ENCODE peak calls at places on chromosomes 12 and 14, in ten cellular contexts. G is NCI-H510A, C is right cardiac atrium, Y is DMS153, Q is neural progenitor cell, H is AG09319, A is activated T-cell treated with anti-CD3 and anti-CD28 coated beads for 1 hour, D is neuronal stem cell, M is lower leg skin, U is lung. X is an unnamed sample.

GRCh38 chr12:123958876-123959275 is 13.8 kb downstream of the CCDC92 start:
- DNase-seq in G (no peak), C (no peak), Y (no peak), Q (peak), H (no peak), A (no peak), D (no peak), M (no peak), U (no peak), X (peak)

GRCh38 chr12:59321278-59321677 is 274.6 kb upstream of the SLC16A7 start:
- DNase-seq in G (no peak), C (no peak), Y (no peak), Q (no peak), H (no peak), A (no peak), D (no peak), M (no peak), U (no peak), X (no peak)

GRCh38 chr14:33165144-33165925 is 226.7 kb downstream of the NPAS3 start:
- DNase-seq in G (no peak), C (no peak), Y (no peak), Q (peak), H (peak), A (no peak), D (peak), M (no peak), U (no peak), X (no peak)

GRCh38 chr14:35534884-35535793 is 1.2 kb downstream of the INSM2 start:
- DNase-seq in G (peak), C (peak), Y (no peak), Q (peak), H (peak), A (peak), D (peak), M (peak), U (peak), X (peak)

GRCh38 chr12:27277846-27278260 is 33.8 kb downstream of the STK38L start:
- DNase-seq in G (peak), C (no peak), Y (peak), Q (no peak), H (peak), A (no peak), D (no peak), M (no peak), U (no peak), X (no peak)

GRCh38 chr14:103023881-103024473 is 33.4 kb downstream of the CDC42BPB start:
- DNase-seq in G (no peak), C (peak), Y (no peak), Q (no peak), H (no peak), A (no peak), D (no peak), M (no peak), U (no peak), X (no peak)

GRCh38 chr14:73753887-73754880 is 40.0 kb upstream of the PNMA1 start:
- DNase-seq in G (no peak), C (peak), Y (no peak), Q (no peak), H (no peak), A (no peak), D (no peak), M (peak), U (no peak), X (no peak)

GRCh38 chr14:29584992-29585391 is 342.7 kb downstream of the PRKD1 start:
- DNase-seq in G (peak), C (peak), Y (peak), Q (peak), H (peak), A (no peak), D (peak), M (no peak), U (peak), X (peak)

GRCh38 chr12:72330291-72330690 is 58.1 kb downstream of the TRHDE start:
- DNase-seq in G (no peak), C (no peak), Y (no peak), Q (peak), H (peak), A (no peak), D (peak), M (no peak), U (no peak), X (peak)

GRCh38 chr12:122081108-122081696 is 2.6 kb downstream of the MLXIP start:
- DNase-seq in G (no peak), C (no peak), Y (no peak), Q (no peak), H (no peak), A (no peak), D (no peak), M (no peak), U (no peak), X (no peak)

GRCh38 chr12:12804011-12804410 is 9.1 kb upstream of the DDX47 start:
- DNase-seq in G (no peak), C (no peak), Y (peak), Q (no peak), H (no peak), A (no peak), D (no peak), M (no peak), U (no peak), X (no peak)

GRCh38 chr12:96400631-96401060 is 407 bp upstream of the CDK17 start:
- DNase-seq in G (no peak), C (no peak), Y (no peak), Q (no peak), H (no peak), A (peak), D (no peak), M (no peak), U (no peak), X (no peak)

X was measured in kidney.